ENCODE peak calls at places on chromosomes 11 and 22, in four cellular contexts. T is suprapubic skin; I is stimulated activated CD4-positive, alpha-beta T cell treated with anti-CD3 and anti-CD28 coated beads, Interleukin-12 subunit alpha, Interleukin-12 subunit beta, amount 100 ng/mL, for 24 hours; K is adrenal gland. G is an unnamed sample.

GRCh38 chr22:37806409-37807338 is 1.1 kb upstream of the GCAT start:
- DNase-seq in T (no peak), K (peak), I (no peak), G (no peak)

GRCh38 chr11:37926772-37927171 is 1328.7 kb upstream of the RAG2 start:
- DNase-seq in K (no peak), I (no peak), T (no peak), G (no peak)

GRCh38 chr11:96863520-96863919 is 473.7 kb downstream of the JRKL start:
- DNase-seq in K (peak), T (no peak), I (no peak), G (no peak)

GRCh38 chr11:108508653-108509593 is 10.7 kb upstream of the POGLUT3 start:
- DNase-seq in K (no peak), T (no peak), I (no peak), G (no peak)

GRCh38 chr22:19979712-19980493 is 36.7 kb downstream of the ARVCF start:
- DNase-seq in I (no peak), K (no peak), T (no peak), G (no peak)

GRCh38 chr11:106493751-106494150 is 416.3 kb downstream of the AASDHPPT start:
- DNase-seq in T (no peak), I (no peak), K (no peak), G (no peak)

GRCh38 chr11:128689586-128689945 is 4.3 kb upstream of the FLI1 start:
- DNase-seq in T (no peak), I (no peak), K (no peak), G (no peak)

GRCh38 chr11:118295199-118295598 is 9.3 kb upstream of the CD3E start:
- DNase-seq in K (no peak), T (no peak), I (no peak), G (no peak)

GRCh38 chr22:19105456-19105855 is 16.8 kb downstream of the DGCR2 start:
- DNase-seq in I (no peak), T (peak), K (no peak), G (no peak)

GRCh38 chr11:123196060-123196714 is 1.1 kb upstream of the CLMP start:
- DNase-seq in T (no peak), I (no peak), K (peak), G (no peak)

GRCh38 chr11:12287374-12288211 is 89.8 kb upstream of the PARVA start:
- DNase-seq in K (peak), T (peak), I (no peak), G (no peak)

GRCh38 chr11:19263333-19263732 is 22.6 kb upstream of the E2F8 start:
- DNase-seq in I (no peak), T (no peak), K (no peak), G (no peak)

GRCh38 chr22:35894937-35895708 is 133.5 kb downstream of the RBFOX2 start:
- DNase-seq in K (peak), I (no peak), T (no peak), G (no peak)

GRCh38 chr11:27328602-27329001 is 34.4 kb downstream of the CCDC34 start:
- DNase-seq in T (no peak), K (no peak), I (no peak), G (no peak)

GRCh38 chr22:29359469-29359868 is 28.9 kb downstream of the AP1B1 start:
- DNase-seq in T (peak), K (peak), I (no peak), G (no peak)

GRCh38 chr11:10325398-10326079 is 20.7 kb downstream of the ADM start:
- DNase-seq in I (no peak), T (no peak), K (no peak), G (no peak)

GRCh38 chr11:91947215-91947614 is 277.4 kb upstream of the FAT3 start:
- DNase-seq in K (no peak), T (no peak), I (no peak), G (no peak)

GRCh38 chr22:30636226-30637077 is 871 bp downstream of the SLC35E4 start:
- DNase-seq in I (no peak), K (peak), T (no peak), G (no peak)

GRCh38 chr11:124897681-124898680 is at the start of gene ROBO4:
- DNase-seq in I (no peak), T (no peak), K (peak), G (no peak)

GRCh38 chr11:66858939-66859685 is 2.2 kb downstream of the LRFN4 start:
- DNase-seq in K (no peak), I (no peak), T (no peak), G (no peak)

GRCh38 chr11:76766521-76766920 is 16.6 kb upstream of the TSKU start:
- DNase-seq in I (no peak), T (no peak), K (no peak), G (no peak)